ENCODE peak calls at places on chromosomes 12 and 14, in four cellular contexts. T, Y, O and Q are unnamed samples.

GRCh38 chr14:105908481-105908911 is 382.1 kb downstream of the TMEM121 start:
- DNase-seq in T (no peak), Y (no peak), O (no peak), Q (no peak)

GRCh38 chr14:36070056-36071043 is 106.2 kb downstream of the PTCSC3 start:
- DNase-seq in T (peak), Y (peak), O (peak), Q (peak)

GRCh38 chr12:27305673-27306504 is 26.7 kb upstream of the BMAL2 start:
- DNase-seq in T (no peak), Y (peak), O (no peak), Q (no peak)

GRCh38 chr12:108592033-108592909 is 5.6 kb downstream of the TMEM119 start:
- DNase-seq in T (no peak), Y (no peak), O (no peak), Q (no peak)

GRCh38 chr12:6336859-6337744 is 4.8 kb downstream of the TNFRSF1A start:
- DNase-seq in T (peak), Y (no peak), O (no peak), Q (no peak)

GRCh38 chr14:34003691-34004090 is 52.8 kb upstream of the EGLN3 start:
- DNase-seq in T (no peak), Y (no peak), O (no peak), Q (no peak)

GRCh38 chr14:23299558-23299957 is 3.1 kb downstream of the PPP1R3E start:
- DNase-seq in T (no peak), Y (peak), O (no peak), Q (no peak)

GRCh38 chr14:87934185-87934584 is 58.8 kb downstream of the GALC start:
- DNase-seq in T (no peak), Y (no peak), O (no peak), Q (no peak)

GRCh38 chr14:95564060-95564459 is 29.2 kb downstream of the GLRX5 start:
- DNase-seq in T (no peak), Y (no peak), O (no peak), Q (peak)

GRCh38 chr14:30656190-30656632 is 34.1 kb downstream of the SCFD1 start:
- DNase-seq in T (peak), Y (peak), O (peak), Q (no peak)